ENCODE peak calls at places on chromosomes 1 and 21, in nine cellular contexts. A is HCT116, H is GM23338, K is hepatocyte, D is neural progenitor cell, C is GM23248, N is MM.1S, M is PC-3, T is SK-N-SH. B is an unnamed sample.

GRCh38 chr1:231192620-231193163 is 30.8 kb downstream of the TRIM67 start:
- DNase-seq in C (no peak), D (no peak), T (peak), H (no peak), M (peak), K (no peak), A (no peak), N (no peak), B (no peak)

GRCh38 chr1:17101261-17101660 is 18.0 kb downstream of the PADI2 start:
- DNase-seq in H (no peak), K (no peak), N (no peak), D (no peak), C (no peak), T (no peak), A (no peak), M (no peak), B (no peak)

GRCh38 chr1:41482906-41483895 is 1.3 kb downstream of the EDN2 start:
- DNase-seq in A (no peak), K (no peak), H (no peak), T (peak), M (peak), D (no peak), C (no peak), N (peak), B (no peak)

GRCh38 chr1:7751174-7751573 is 19.9 kb upstream of the VAMP3 start:
- DNase-seq in T (no peak), K (no peak), M (no peak), N (no peak), H (no peak), C (no peak), D (no peak), A (no peak), B (no peak)

GRCh38 chr1:28395181-28395580 is 25.6 kb downstream of the PHACTR4 start:
- DNase-seq in M (peak), H (no peak), K (no peak), C (peak), N (no peak), D (no peak), T (no peak), A (no peak), B (no peak)

GRCh38 chr1:40711465-40712404 is 20.2 kb downstream of the NFYC start:
- DNase-seq in K (peak), C (peak), H (no peak), T (no peak), A (no peak), N (no peak), M (peak), D (no peak), B (peak)

GRCh38 chr1:119611701-119612113 is 36.4 kb downstream of the ZNF697 start:
- DNase-seq in M (peak), C (peak), A (peak), N (peak), K (peak), D (peak), H (peak), T (peak), B (peak)

GRCh38 chr1:182087951-182088350 is 26.4 kb upstream of the ZNF648 start:
- DNase-seq in M (peak), D (no peak), A (no peak), N (no peak), T (no peak), C (no peak), K (no peak), H (no peak), B (no peak)

GRCh38 chr21:22885614-22886013 is 1887.4 kb downstream of the NCAM2 start:
- DNase-seq in A (no peak), K (no peak), H (no peak), M (peak), C (no peak), D (no peak), T (no peak), N (no peak), B (no peak)

GRCh38 chr1:180580237-180580636 is 21.5 kb downstream of the OVAAL start:
- DNase-seq in T (peak), N (no peak), A (no peak), M (peak), D (peak), H (no peak), C (peak), K (peak), B (no peak)

GRCh38 chr1:30313584-30313983 is 409.8 kb downstream of the MATN1 start:
- DNase-seq in A (no peak), M (no peak), N (no peak), D (no peak), T (no peak), K (no peak), C (no peak), H (no peak), B (no peak)

GRCh38 chr21:25776440-25776839 is 41.7 kb downstream of the GABPA start:
- DNase-seq in T (peak), H (no peak), N (no peak), M (no peak), A (no peak), K (no peak), D (no peak), C (no peak), B (no peak)

GRCh38 chr1:39615086-39615662 is 24.3 kb downstream of the HEYL start:
- DNase-seq in T (no peak), D (no peak), H (peak), M (no peak), A (no peak), N (no peak), K (no peak), C (no peak), B (no peak)

GRCh38 chr1:205597691-205598314 is 34.0 kb downstream of the ELK4 start:
- DNase-seq in M (no peak), A (no peak), C (no peak), H (no peak), T (no peak), D (no peak), N (no peak), K (no peak), B (no peak)

GRCh38 chr1:206589206-206589605 is 23.1 kb downstream of the EIF2D start:
- DNase-seq in D (no peak), M (peak), K (peak), N (no peak), H (no peak), A (no peak), T (no peak), C (peak), B (no peak)

GRCh38 chr1:230898144-230898543 is 29.8 kb upstream of the C1orf198 start:
- DNase-seq in C (no peak), D (no peak), N (no peak), A (no peak), M (no peak), H (no peak), K (no peak), T (no peak), B (no peak)

GRCh38 chr1:163083690-163084089 is 14.5 kb downstream of the RGS4 start:
- DNase-seq in H (no peak), M (peak), N (no peak), D (no peak), T (no peak), C (peak), K (no peak), A (no peak), B (no peak)

GRCh38 chr1:12001249-12001917 is 17.9 kb upstream of the MIIP start:
- DNase-seq in C (peak), M (peak), T (peak), K (no peak), H (peak), A (peak), D (peak), N (peak), B (peak)

GRCh38 chr1:50978852-50979781 is 9.1 kb downstream of the CDKN2C start:
- DNase-seq in C (no peak), H (no peak), T (peak), A (no peak), K (no peak), N (peak), D (peak), M (peak), B (peak)

GRCh38 chr1:40648928-40649591 is 16.4 kb downstream of the RIMS3 start:
- DNase-seq in M (no peak), N (no peak), D (no peak), K (no peak), H (no peak), T (no peak), A (no peak), C (no peak), B (no peak)

GRCh38 chr21:37903396-37903795 is 12.9 kb downstream of the KCNJ6 start:
- DNase-seq in C (no peak), H (no peak), M (no peak), A (no peak), D (no peak), K (no peak), T (no peak), N (no peak), B (no peak)

GRCh38 chr21:37184784-37185593 is 82.1 kb downstream of the VPS26C start:
- DNase-seq in D (no peak), C (no peak), H (no peak), M (no peak), A (no peak), T (no peak), K (no peak), N (no peak), B (no peak)

GRCh38 chr1:47438321-47439150 is 692 bp downstream of the FOXD2 start:
- DNase-seq in H (peak), K (no peak), D (peak), A (no peak), N (no peak), C (peak), T (no peak), M (no peak), B (no peak)

GRCh38 chr1:156664949-156665411 is 12.2 kb downstream of the NES start:
- DNase-seq in M (no peak), H (peak), D (peak), N (peak), T (no peak), C (peak), A (no peak), K (peak), B (no peak)

GRCh38 chr1:211893260-211893659 is 62.7 kb upstream of the LPGAT1 start:
- DNase-seq in K (no peak), N (no peak), D (no peak), M (no peak), H (no peak), C (no peak), A (no peak), T (no peak), B (no peak)

DNA sequence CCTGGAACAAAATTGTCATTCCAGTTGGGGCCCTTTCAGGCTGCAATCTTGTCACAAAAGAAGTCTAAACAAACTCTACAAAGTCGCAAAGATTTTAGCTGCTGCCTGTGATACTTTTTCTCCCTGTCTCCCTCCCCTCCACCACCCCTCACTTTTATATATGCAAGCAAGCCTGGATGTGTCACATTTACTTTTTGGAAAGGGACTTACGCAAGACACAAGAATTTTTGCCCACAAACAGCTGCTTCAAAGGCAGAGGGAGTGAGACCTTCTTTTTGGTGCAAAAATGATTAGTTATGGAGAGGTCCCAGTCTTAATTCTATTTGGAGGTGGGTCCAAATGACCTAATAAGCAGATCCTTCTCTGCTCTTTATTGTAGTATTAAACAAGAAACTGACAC is 22.9 kb upstream of the RALGPS2 start:
- DNase-seq in T (no peak), K (no peak), C (peak), M (peak), D (peak), A (no peak), N (no peak), H (no peak), B (no peak)
- TF ChIP-seq EZH2phosphoT487 in T (no peak), K (no peak), C (no peak), M (no peak), D (no peak), A (no peak), N (no peak), H (no peak), B (no peak)

DNA sequence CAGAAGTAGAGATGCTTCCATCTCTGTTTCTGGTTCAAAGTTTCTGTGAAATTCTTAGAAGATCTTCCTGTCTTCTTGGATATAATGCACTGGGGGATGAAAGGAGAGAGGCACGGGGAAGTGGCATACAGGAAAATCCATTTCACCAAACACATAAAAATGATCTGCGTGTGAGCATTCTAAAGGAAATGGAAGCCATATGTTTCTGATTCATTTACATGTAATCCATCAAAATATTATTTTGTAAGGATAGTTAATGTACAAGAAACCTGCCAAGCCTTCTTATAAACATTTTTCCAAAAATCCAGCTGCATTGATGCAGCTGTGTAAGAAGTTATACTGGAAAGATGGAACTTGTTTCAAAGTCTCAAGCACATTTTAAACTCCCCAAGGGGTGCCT is 485.8 kb upstream of the C1orf87 start:
- DNase-seq in A (no peak), D (no peak), H (no peak), M (no peak), N (no peak), C (no peak), K (no peak), T (no peak), B (no peak)
- H3K27ac ChIP-seq in A (no peak), D (no peak), H (no peak), M (no peak), N (no peak), C (no peak), K (no peak), T (no peak), B (no peak)

GRCh38 chr1:150881331-150882070 is 5.1 kb upstream of the ARNT start:
- DNase-seq in N (no peak), A (no peak), M (peak), H (no peak), T (no peak), D (no peak), C (peak), K (no peak), B (no peak)
- TF ChIP-seq EZH2phosphoT487 in N (no peak), A (no peak), M (no peak), H (no peak), T (no peak), D (no peak), C (peak), K (no peak), B (no peak)

GRCh38 chr1:115596080-115596795 is 45.5 kb upstream of the VANGL1 start:
- DNase-seq in C (peak), A (no peak), M (peak), N (no peak), T (no peak), D (no peak), K (no peak), H (no peak), B (no peak)
- H3K27ac ChIP-seq in C (peak), A (no peak), M (peak), N (no peak), T (no peak), D (no peak), K (no peak), H (no peak), B (no peak)

DNA sequence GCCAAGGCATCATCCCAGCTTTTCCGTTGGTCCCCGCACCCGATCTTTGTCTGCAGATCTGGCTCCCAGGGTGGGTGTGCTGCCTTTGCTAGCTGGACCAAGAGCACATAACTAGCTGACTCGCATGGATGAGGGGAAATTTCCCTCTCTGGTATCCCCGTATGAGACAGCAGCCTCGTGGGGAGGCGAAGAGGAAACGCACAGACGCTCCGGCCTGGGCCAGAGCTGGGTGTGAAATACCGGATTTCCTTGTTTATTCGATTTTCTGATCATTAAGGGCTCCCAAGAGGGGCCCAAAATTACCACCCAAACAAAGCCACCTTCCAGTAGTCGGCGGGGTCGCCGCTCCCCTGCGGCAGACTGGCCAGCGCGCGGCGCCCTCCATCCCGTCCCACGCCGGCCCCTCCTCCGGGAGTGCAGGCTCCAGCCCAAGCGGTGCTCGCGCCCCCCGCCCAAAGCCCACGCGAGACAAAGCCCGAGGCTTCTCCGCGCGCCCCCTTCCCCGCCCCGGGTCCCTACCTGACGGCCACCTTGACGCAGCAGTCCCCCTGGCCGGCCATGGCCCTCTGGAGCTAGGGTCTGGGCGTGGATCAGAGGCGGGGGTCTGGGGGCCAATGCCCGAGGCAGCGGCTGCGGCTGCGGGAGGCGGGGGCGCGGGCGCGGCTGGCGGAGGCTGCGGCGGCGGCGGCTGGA is 544 bp downstream of the KIF21B start:
- DNase-seq in K (no peak), A (no peak), C (no peak), H (peak), D (peak), M (no peak), N (peak), T (peak), B (peak)
- TF ChIP-seq EZH2phosphoT487 in K (no peak), A (no peak), C (no peak), H (no peak), D (no peak), M (peak), N (no peak), T (no peak), B (no peak)

GRCh38 chr21:41953831-41954653 is at the start of gene C2CD2:
- DNase-seq in A (no peak), H (peak), K (peak), D (peak), M (peak), N (peak), T (peak), C (peak), B (no peak)

GRCh38 chr21:41951876-41952567 is 1.8 kb downstream of the C2CD2 start:
- DNase-seq in T (no peak), H (no peak), K (no peak), D (no peak), N (no peak), C (no peak), M (no peak), A (no peak), B (no peak)

GRCh38 chr21:41950941-41951408 is 2.8 kb downstream of the C2CD2 start:
- DNase-seq in K (no peak), N (no peak), C (no peak), A (no peak), H (peak), M (no peak), D (peak), T (no peak), B (no peak)

GRCh38 chr21:41953249-41953830 is 478 bp downstream of the C2CD2 start:
- DNase-seq in A (no peak), H (peak), N (no peak), C (peak), K (peak), T (peak), M (peak), D (peak), B (no peak)

DNA sequence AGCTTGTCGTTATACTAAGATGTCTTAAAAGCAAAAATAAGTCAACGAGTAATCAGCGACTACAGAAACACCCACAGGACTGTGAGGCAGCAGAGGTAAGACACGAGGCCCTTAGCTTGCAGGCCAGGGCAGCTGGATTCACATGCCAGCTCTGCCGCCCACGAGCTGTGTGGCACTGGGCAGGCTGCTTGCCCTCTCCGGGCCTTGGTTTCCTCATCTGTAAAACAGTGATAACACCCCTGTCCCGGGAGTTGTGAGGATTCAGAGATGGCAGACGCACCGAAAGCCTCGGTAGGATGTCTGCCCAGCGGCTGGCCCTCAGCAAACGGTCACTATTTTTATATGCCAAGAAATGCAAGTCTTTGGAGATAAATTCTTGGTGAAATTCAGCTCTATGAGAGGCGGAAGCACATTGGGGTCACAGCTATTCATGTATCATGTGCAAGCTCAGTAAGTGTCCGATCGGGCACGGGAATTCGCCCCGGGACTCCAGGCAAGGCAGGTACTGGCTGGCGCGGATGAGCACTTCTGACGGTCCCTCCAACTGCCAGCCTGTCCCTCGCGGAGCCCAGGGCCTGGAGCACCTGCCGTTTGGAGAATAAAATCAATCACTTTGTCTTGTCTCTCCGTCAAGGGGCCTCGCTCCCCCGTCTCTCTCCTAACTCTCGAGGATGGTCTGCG is 1.1 kb downstream of the C2CD2 start:
- DNase-seq in T (no peak), D (peak), A (no peak), H (peak), K (no peak), M (peak), C (no peak), N (no peak), B (no peak)
- H3K27ac ChIP-seq in T (no peak), D (no peak), A (peak), H (no peak), K (no peak), M (peak), C (no peak), N (no peak), B (no peak)

DNA sequence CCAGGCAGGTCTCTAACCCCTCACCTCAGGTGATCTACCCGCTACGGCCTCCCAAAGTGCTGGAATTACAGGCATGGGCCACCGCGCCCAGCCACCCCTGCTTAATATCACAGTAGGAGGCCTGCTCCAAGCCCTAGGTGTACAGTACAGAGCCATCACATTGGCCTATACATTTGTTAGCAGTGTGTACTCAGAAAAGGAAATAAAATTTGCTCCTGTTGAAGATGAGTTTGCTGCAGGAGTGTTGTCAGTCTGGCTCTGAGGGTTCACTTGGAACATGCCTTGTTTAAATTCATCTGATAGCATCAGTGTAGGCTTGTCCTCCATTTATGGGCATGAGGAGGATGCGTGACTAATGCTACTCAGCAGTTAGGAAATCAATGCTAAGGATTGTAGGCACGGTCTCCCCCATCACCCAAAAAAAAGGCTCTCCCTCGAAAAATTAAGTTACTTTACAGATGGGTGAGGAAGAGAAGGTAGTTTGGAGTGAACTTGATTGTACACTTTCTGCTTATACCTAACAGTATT is 4.6 kb upstream of the ENAH start:
- DNase-seq in H (no peak), N (no peak), M (peak), A (no peak), T (no peak), C (peak), K (no peak), D (no peak), B (no peak)
- TF ChIP-seq EZH2phosphoT487 in H (no peak), N (no peak), M (no peak), A (no peak), T (no peak), C (no peak), K (no peak), D (no peak), B (no peak)

DNA sequence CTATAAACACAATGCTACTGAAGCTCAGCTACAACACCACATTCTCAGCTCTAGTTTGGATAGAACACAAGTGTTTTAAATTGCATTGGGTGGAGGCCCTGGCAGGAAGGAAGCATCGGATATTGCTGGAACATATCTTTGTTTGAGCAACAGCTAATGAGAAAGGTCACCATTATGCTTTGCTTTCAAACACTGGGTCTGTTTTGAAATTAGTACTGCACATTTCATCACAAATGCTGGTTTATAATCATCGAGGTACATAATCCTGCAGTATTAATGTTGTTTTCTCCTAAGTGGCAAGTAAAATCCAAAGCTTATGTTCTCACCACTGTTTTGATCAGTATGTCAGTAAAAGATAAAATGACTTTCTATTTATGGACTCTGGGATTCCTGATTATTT is 61.5 kb upstream of the ARHGAP29 start:
- DNase-seq in T (no peak), K (no peak), M (no peak), N (no peak), D (no peak), A (no peak), H (no peak), C (peak), B (no peak)
- H3K27ac ChIP-seq in T (no peak), K (no peak), M (peak), N (no peak), D (no peak), A (peak), H (no peak), C (peak), B (no peak)